ENCODE peak calls at places on chromosome 12, in five cellular contexts. One of them, this sample, is unnamed.

GRCh38 chr12:48779869-48780268 is 9.0 kb downstream of the ADCY6 start:
- DNase-seq in IMR-90: peak; percentile 62
- DNase-seq in astrocyte: peak; percentile 66
- DNase-seq in ovary: peak; percentile 74
- DNase-seq in heart left ventricle: peak; percentile 89
- DNase-seq in this sample: no peak

GRCh38 chr12:6367065-6367968 is 8.0 kb downstream of the SCNN1A start:
- DNase-seq in heart left ventricle: no peak
- DNase-seq in IMR-90: peak; percentile 28
- DNase-seq in ovary: no peak
- DNase-seq in astrocyte: no peak
- DNase-seq in this sample: peak; percentile 44

GRCh38 chr12:27422697-27423096 is 23.8 kb upstream of the SMCO2 start:
- DNase-seq in ovary: no peak
- DNase-seq in IMR-90: no peak
- DNase-seq in astrocyte: no peak
- DNase-seq in heart left ventricle: no peak
- DNase-seq in this sample: no peak

GRCh38 chr12:48105321-48105866 is 485 bp downstream of the SENP1 start:
- DNase-seq in heart left ventricle: no peak
- DNase-seq in astrocyte: peak; percentile 12
- DNase-seq in IMR-90: peak; percentile 30
- DNase-seq in ovary: no peak
- DNase-seq in this sample: no peak

GRCh38 chr12:25074954-25075353 is 120.0 kb downstream of the DNAI7 start:
- DNase-seq in ovary: no peak
- DNase-seq in astrocyte: no peak
- DNase-seq in IMR-90: no peak
- DNase-seq in heart left ventricle: no peak
- DNase-seq in this sample: no peak

GRCh38 chr12:113077057-113077858 is 20.7 kb downstream of the DTX1 start:
- DNase-seq in heart left ventricle: no peak
- DNase-seq in astrocyte: no peak
- DNase-seq in ovary: no peak
- DNase-seq in IMR-90: no peak
- DNase-seq in this sample: no peak

GRCh38 chr12:24078318-24078765 is 128.9 kb upstream of the SOX5 start:
- DNase-seq in heart left ventricle: no peak
- DNase-seq in ovary: no peak
- DNase-seq in astrocyte: peak; percentile 36
- DNase-seq in IMR-90: peak; percentile 57
- DNase-seq in this sample: no peak

GRCh38 chr12:57309420-57309819 is 58.4 kb upstream of the STAC3 start:
- DNase-seq in IMR-90: peak; percentile 52
- DNase-seq in heart left ventricle: no peak
- DNase-seq in ovary: no peak
- DNase-seq in astrocyte: peak; percentile 30
- DNase-seq in this sample: no peak

GRCh38 chr12:88391556-88391955 is 188.7 kb downstream of the KITLG start:
- DNase-seq in astrocyte: peak; percentile 88
- DNase-seq in heart left ventricle: no peak
- DNase-seq in IMR-90: peak; percentile 88
- DNase-seq in ovary: no peak
- DNase-seq in this sample: no peak

GRCh38 chr12:87021400-87021799 is 765.2 kb upstream of the MGAT4C start:
- DNase-seq in ovary: no peak
- DNase-seq in IMR-90: no peak
- DNase-seq in astrocyte: no peak
- DNase-seq in heart left ventricle: no peak
- DNase-seq in this sample: no peak

GRCh38 chr12:100741084-100741711 is 53.4 kb upstream of the ANO4 start:
- DNase-seq in ovary: no peak
- DNase-seq in heart left ventricle: no peak
- DNase-seq in astrocyte: no peak
- DNase-seq in IMR-90: peak; percentile 37
- DNase-seq in this sample: no peak

DNA sequence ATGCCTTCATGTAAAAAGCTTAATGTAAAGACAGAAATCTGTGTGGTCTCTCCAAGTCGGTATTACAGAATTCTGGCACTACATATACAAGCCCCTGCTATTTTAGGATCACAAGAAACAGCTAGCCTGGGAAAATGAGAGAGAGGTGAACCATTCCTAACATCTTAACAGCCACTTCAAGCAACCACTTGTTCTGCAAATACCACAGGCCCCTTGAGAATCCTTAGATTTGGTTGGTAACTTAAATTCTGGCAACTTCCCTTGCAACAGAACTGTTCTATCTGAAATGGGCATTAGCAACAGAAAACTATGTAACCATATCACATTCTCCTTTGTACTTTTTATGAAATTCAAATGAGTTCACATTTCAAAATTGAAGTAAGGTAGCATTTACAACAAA is 68.5 kb downstream of the SPPL3 start:
- DNase-seq in ovary: no peak
- DNase-seq in heart left ventricle: no peak
- DNase-seq in astrocyte: peak; percentile 49
- DNase-seq in IMR-90: no peak
- DNase-seq in this sample: no peak
- H3K4me1 ChIP-seq in ovary: peaks cover 4% of the 10 kb centered on the region
- H3K4me1 ChIP-seq in heart left ventricle: peaks cover 58% of the 10 kb centered on the region
- H3K4me1 ChIP-seq in astrocyte: no peaks in the 10 kb centered on the region
- H3K4me1 ChIP-seq in IMR-90: peaks cover 6% of the 10 kb centered on the region
- H3K4me1 ChIP-seq in this sample: peaks cover 55% of the 10 kb centered on the region

DNA sequence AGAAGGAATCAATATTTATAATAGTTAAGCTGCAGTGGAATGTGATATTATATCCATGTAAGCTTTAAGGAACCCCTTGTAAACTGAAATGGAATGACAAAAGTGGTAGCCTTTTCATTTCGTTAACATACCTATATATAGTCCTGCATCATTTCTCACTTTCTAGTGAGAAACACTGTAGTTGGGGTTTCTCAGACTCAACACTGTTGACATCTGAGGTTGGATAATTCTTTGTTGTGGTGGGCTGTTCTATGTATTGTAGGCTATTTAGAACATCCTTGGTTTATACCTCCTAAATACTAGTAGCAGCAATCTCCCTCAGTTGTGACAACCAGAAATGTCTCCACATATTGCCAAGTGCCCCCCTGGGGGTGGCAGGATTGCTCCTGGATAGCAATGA is 79.1 kb downstream of the RAD52 start:
- DNase-seq in heart left ventricle: no peak
- DNase-seq in astrocyte: no peak
- DNase-seq in ovary: no peak
- DNase-seq in IMR-90: no peak
- DNase-seq in this sample: no peak
- H3K36me3 ChIP-seq in heart left ventricle: peaks cover 22% of the 10 kb centered on the region
- H3K36me3 ChIP-seq in astrocyte: peaks cover 28% of the 10 kb centered on the region
- H3K36me3 ChIP-seq in ovary: no peaks in the 10 kb centered on the region
- H3K36me3 ChIP-seq in IMR-90: peaks cover 26% of the 10 kb centered on the region
- H3K36me3 ChIP-seq in this sample: peaks cover 100% of the 10 kb centered on the region

DNA sequence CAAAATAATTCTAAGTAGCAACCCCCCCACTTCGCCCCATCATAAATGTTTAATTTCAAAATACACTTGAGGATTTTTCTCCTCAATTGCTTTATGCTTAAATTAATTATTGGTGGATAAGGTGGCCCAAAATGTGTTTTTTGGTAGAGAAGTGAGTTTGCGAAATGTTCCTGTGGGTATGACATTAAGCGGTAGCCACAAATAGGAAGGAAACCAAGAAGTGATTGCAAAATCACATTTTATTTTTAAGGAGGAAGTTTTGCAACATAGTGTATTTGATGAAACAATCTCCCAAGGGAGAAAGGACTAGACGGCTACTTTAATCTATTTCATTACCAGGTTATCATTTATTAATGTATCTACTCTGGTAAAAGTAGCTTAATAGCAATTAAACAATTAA is 25.5 kb downstream of the SLC25A3 start:
- DNase-seq in IMR-90: peak; percentile 25
- DNase-seq in astrocyte: no peak
- DNase-seq in heart left ventricle: no peak
- DNase-seq in ovary: no peak
- DNase-seq in this sample: no peak
- H3K27ac ChIP-seq in IMR-90: no peak overlapping the region
- H3K27ac ChIP-seq in astrocyte: no peak overlapping the region
- H3K27ac ChIP-seq in heart left ventricle: no peak overlapping the region
- H3K27ac ChIP-seq in ovary: no peak overlapping the region
- H3K27ac ChIP-seq in this sample: no peak overlapping the region

GRCh38 chr12:12810507-12811143 is 2.5 kb upstream of the DDX47 start:
- DNase-seq in heart left ventricle: no peak
- DNase-seq in ovary: no peak
- DNase-seq in IMR-90: no peak
- DNase-seq in astrocyte: no peak
- DNase-seq in this sample: no peak
- H3K4me1 ChIP-seq in heart left ventricle: peaks cover 41% of the 10 kb centered on the region
- H3K4me1 ChIP-seq in ovary: peaks cover 12% of the 10 kb centered on the region
- H3K4me1 ChIP-seq in IMR-90: peaks cover 11% of the 10 kb centered on the region
- H3K4me1 ChIP-seq in astrocyte: peaks cover 26% of the 10 kb centered on the region
- H3K4me1 ChIP-seq in this sample: peaks cover 49% of the 10 kb centered on the region

GRCh38 chr12:101748907-101749306 is 9.6 kb upstream of the SYCP3 start:
- DNase-seq in heart left ventricle: no peak
- DNase-seq in IMR-90: no peak
- DNase-seq in ovary: no peak
- DNase-seq in astrocyte: no peak
- DNase-seq in this sample: no peak
- H3K36me3 ChIP-seq in heart left ventricle: peaks cover 8% of the 10 kb centered on the region
- H3K36me3 ChIP-seq in IMR-90: peaks cover 27% of the 10 kb centered on the region
- H3K36me3 ChIP-seq in ovary: no peaks in the 10 kb centered on the region
- H3K36me3 ChIP-seq in astrocyte: peaks cover 9% of the 10 kb centered on the region
- H3K36me3 ChIP-seq in this sample: peaks cover 98% of the 10 kb centered on the region

This sample was measured in lower lobe of right lung.